ENCODE peak calls at places on chromosome 6, in five cellular contexts. C, A, M, N and H are unnamed samples.

GRCh38 chr6:137967689-137968467 is 100.8 kb downstream of the TNFAIP3 start:
- DNase-seq in M (no peak), C (peak; percentile 1), A (peak; percentile 55), N (no peak), H (no peak)

GRCh38 chr6:160137989-160138835 is 16.6 kb downstream of the SLC22A1 start:
- DNase-seq in A (peak; percentile 80), C (peak; percentile 43), N (peak; percentile 62), M (peak; percentile 59), H (peak; percentile 83)

GRCh38 chr6:63537126-63537958 is 34.9 kb upstream of the LOC128125822 start:
- DNase-seq in M (no peak), A (peak; percentile 26), N (peak; percentile 11), C (no peak), H (no peak)

GRCh38 chr6:47116086-47116485 is 74.0 kb upstream of the ADGRF1 start:
- DNase-seq in A (no peak), M (no peak), N (no peak), C (no peak), H (no peak)

GRCh38 chr6:132405143-132405915 is 4.1 kb upstream of the MOXD1 start:
- DNase-seq in M (no peak), C (peak; percentile 45), N (no peak), A (peak; percentile 77), H (no peak)

GRCh38 chr6:84522135-84522535 is 242.3 kb downstream of the TBX18 start:
- DNase-seq in A (peak; percentile 91), C (no peak), N (no peak), M (no peak), H (peak; percentile 45)

GRCh38 chr6:138410972-138411667 is 7.1 kb downstream of the HEBP2 start:
- DNase-seq in N (no peak), M (no peak), A (peak; percentile 85), C (no peak), H (no peak)

GRCh38 chr6:85660181-85660611 is 17.5 kb upstream of the SYNCRIP start:
- DNase-seq in N (no peak), M (no peak), A (peak; percentile 98), C (no peak), H (peak; percentile 39)

GRCh38 chr6:111038534-111039252 is 48.6 kb upstream of the SLC16A10 start:
- DNase-seq in C (no peak), M (no peak), A (no peak), N (no peak), H (no peak)

GRCh38 chr6:90062051-90062450 is 167.8 kb downstream of the GJA10 start:
- DNase-seq in N (no peak), M (no peak), A (no peak), C (no peak), H (no peak)

GRCh38 chr6:24906314-24906713 is 29.4 kb downstream of the RIPOR2 start:
- DNase-seq in C (no peak), M (no peak), A (no peak), N (no peak), H (no peak)

GRCh38 chr6:12324741-12325140 is 34.6 kb downstream of the EDN1 start:
- DNase-seq in A (no peak), C (no peak), M (no peak), N (no peak), H (no peak)

GRCh38 chr6:165762876-165763275 is 99.8 kb upstream of the PDE10A start:
- DNase-seq in M (no peak), C (no peak), A (no peak), N (no peak), H (no peak)

GRCh38 chr6:24780206-24780605 is 5.5 kb downstream of the GMNN start:
- DNase-seq in A (peak; percentile 25), N (no peak), C (no peak), M (no peak), H (no peak)

GRCh38 chr6:87755697-87756671 is 54.0 kb upstream of the AKIRIN2 start:
- DNase-seq in C (no peak), A (peak; percentile 73), M (no peak), N (peak; percentile 48), H (no peak)

GRCh38 chr6:31267504-31268371 is 4.2 kb downstream of the HLA-C start:
- DNase-seq in A (no peak), N (no peak), C (no peak), M (no peak), H (no peak)

GRCh38 chr6:1367771-1368170 is 21.6 kb upstream of the FOXF2 start:
- DNase-seq in M (no peak), A (no peak), N (no peak), C (no peak), H (no peak)

GRCh38 chr6:159969921-159970320 is 1.0 kb downstream of the IGF2R start:
- DNase-seq in N (peak; percentile 21), M (peak; percentile 81), A (peak; percentile 82), C (no peak), H (peak; percentile 83)

GRCh38 chr6:119395192-119395591 is 45.6 kb upstream of the MAN1A1 start:
- DNase-seq in C (no peak), M (no peak), N (peak; percentile 86), A (no peak), H (no peak)

GRCh38 chr6:111789593-111789992 is 83.7 kb downstream of the FYN start:
- DNase-seq in A (peak; percentile 71), N (no peak), C (no peak), M (no peak), H (no peak)

GRCh38 chr6:127737009-127737486 is 160.1 kb downstream of the C6orf58 start:
- DNase-seq in M (peak; percentile 70), N (peak; percentile 53), A (peak; percentile 79), C (peak; percentile 63), H (peak; percentile 84)

GRCh38 chr6:165821754-165822153 is 158.7 kb upstream of the PDE10A start:
- DNase-seq in M (no peak), N (no peak), C (no peak), A (no peak), H (no peak)

GRCh38 chr6:47247227-47247797 is 62.4 kb downstream of the TNFRSF21 start:
- DNase-seq in A (peak; percentile 21), N (peak; percentile 94), C (peak; percentile 62), M (no peak), H (no peak)

GRCh38 chr6:159042003-159042823 is 2.6 kb downstream of the TAGAP start:
- DNase-seq in C (peak; percentile 70), N (peak; percentile 91), A (peak; percentile 67), M (peak; percentile 88), H (peak; percentile 91)

GRCh38 chr6:133079901-133080300 is 161.3 kb upstream of the EYA4 start:
- DNase-seq in N (no peak), A (no peak), M (no peak), C (no peak), H (no peak)

GRCh38 chr6:55922406-55922805 is 47.0 kb upstream of the BMP5 start:
- DNase-seq in N (no peak), C (no peak), M (no peak), A (no peak), H (no peak)

GRCh38 chr6:66865771-66866170 is 1158.7 kb upstream of the EYS start:
- DNase-seq in C (no peak), M (no peak), N (no peak), A (no peak), H (no peak)

GRCh38 chr6:131029661-131030297 is 33.3 kb downstream of the EPB41L2 start:
- DNase-seq in M (peak; percentile 40), N (no peak), A (peak; percentile 58), C (no peak), H (no peak)

DNA sequence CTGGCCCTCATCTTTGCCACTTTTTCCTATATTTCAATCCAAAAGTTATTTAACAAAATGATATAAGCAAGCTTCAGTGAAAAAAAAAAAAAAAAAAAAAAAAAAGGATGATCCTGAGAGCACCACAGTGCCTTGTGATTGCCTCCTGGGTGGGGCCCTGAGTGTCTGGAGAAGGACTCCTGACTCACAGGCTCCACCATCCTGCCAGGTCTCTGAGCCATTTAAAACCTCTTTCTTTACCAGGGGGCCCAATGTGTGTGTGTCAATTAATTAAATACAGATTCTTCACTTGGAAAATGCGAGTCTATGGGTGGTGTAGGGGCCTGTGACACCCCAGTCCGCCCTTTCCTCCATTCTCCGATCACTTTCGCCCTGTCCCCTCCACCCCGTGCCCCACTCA is 105.2 kb downstream of the SMOC2 start:
- DNase-seq in C (no peak), N (no peak), M (no peak), A (no peak), H (no peak)
- H3K9me3 ChIP-seq in C (no peaks in the 10 kb centered on the region), N (no peaks in the 10 kb centered on the region), M (no peaks in the 10 kb centered on the region), A (no peaks in the 10 kb centered on the region), H (no peaks in the 10 kb centered on the region)

DNA sequence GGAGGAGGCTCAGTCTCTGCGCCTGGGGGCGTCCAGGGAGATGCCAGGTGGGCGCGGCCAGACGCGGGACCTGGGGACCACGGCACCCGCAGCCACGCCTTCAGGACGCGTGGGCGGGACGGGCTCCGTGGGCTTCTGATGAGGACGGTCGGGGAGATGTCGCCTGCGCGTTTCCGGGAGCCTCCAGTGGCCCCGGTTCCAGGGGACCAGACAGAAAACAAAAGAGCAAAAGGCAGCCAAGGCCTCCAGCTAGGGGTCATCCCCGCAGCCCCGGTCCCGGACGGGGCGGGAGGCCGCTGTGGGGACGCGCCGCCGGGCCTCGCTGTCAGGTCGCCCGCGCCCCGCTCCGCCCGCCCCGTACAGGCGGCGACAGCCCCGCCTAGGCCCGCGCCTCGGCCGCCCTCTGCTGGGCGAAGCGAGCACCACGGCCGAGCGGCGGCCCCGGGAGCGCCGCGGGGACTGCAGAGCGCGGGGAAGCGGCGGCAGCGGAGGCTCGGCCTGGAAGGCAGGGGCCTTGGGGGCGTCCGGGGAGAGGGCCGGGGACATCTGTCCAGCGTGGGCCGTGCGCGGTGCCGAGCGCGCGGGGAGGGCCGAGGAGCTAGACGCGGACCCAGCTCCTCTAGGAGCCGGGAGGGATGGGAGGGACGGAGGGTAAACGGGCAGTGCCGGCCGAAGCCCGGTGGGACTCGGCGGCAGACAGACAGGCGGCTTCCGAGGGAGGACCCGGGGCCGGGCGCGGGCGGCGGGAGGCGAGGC is 48.7 kb downstream of the TMEM242 start:
- DNase-seq in N (peak; percentile 86), A (peak; percentile 88), M (peak; percentile 91), C (peak; percentile 62), H (peak; percentile 92)
- TF ChIP-seq EZH2phosphoT487 in N (no peak), A (no peak), M (peak; percentile 31), C (no peak), H (no peak)

DNA sequence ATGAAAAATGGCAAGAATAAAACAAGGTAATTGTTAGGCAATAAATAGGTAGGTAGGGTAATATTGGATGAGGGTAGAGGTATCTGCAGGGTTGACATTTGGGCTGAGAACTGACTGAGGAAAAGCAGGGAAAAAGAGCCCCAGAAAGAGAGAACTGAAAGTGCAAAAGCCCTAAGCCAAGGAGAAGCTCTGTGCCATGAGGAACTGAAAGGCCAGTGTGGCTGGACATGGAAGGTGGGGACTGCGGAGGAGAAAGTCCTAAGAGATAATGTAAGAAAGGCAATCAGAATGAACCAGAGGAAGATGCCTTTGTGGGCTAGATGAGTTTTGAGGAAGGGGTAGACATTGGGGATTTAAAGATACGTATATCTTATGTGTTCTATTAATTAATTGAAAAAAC is 9.9 kb upstream of the HIVEP2 start:
- DNase-seq in N (no peak), M (no peak), C (no peak), A (no peak), H (no peak)
- H3K4me1 ChIP-seq in N (peaks cover 25% of the 10 kb centered on the region), M (no peaks in the 10 kb centered on the region), C (peaks cover 7% of the 10 kb centered on the region), A (peaks cover 4% of the 10 kb centered on the region), H (no peaks in the 10 kb centered on the region)

DNA sequence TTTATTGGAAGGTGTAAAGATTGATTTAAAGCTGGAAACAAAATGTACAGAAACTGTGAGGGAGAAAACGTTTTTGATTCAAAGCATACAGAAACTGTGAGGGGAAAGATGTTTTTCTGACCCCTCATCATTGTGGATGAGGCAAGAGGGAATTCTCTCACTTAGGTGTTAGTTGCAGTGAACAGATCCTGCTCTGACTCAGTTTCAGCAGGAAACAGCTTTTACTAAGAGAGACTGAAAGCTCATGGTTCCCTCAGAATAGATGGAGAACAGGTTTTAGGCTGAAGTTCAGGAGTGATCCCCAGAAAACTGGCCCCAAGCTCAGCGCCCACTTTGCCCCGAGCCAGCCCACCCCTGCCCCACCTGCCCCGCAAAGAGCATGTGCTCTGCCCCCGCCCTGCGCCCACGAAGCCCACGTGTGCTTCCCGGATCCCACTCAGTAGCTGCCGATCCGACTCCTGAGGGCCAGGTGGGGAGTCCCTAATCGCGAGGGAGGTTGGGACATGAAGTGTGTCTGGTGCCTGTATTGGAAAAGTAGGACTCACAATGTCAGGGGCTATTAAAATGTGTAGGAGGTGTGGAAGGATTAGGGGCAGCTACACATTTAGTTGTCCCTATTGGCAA is 41.2 kb downstream of the DUSP22 start:
- DNase-seq in C (no peak), N (no peak), A (peak; percentile 28), M (no peak), H (no peak)
- H3K9me3 ChIP-seq in C (no peaks in the 10 kb centered on the region), N (no peaks in the 10 kb centered on the region), A (no peaks in the 10 kb centered on the region), M (no peaks in the 10 kb centered on the region), H (no peaks in the 10 kb centered on the region)